ENCODE peak calls at places on chromosomes 7 and 10, in four cellular contexts. R is CD4-positive, CD25-positive, alpha-beta regulatory T cell; S is hepatic stellate cell; O is activated effector memory CD4-positive, alpha-beta T cell treated with Interleukin-2 at 50 U/mL for 16 hours. Y is an unnamed sample.
A peak's percentile ranks its signal among the peaks of the same experiment; 100 is the strongest.

GRCh38 chr10:102802920-102803534 is 34.2 kb downstream of the CYP17A1 start:
- DNase-seq in S (peak; percentile 85), O (no peak), R (no peak), Y (no peak)

GRCh38 chr10:28077889-28078288 is 79.0 kb upstream of the ODAD2 start:
- DNase-seq in O (no peak), R (no peak), S (no peak), Y (no peak)

GRCh38 chr10:6224781-6225180 is 22.0 kb downstream of the PFKFB3 start:
- DNase-seq in S (no peak), R (no peak), O (no peak), Y (no peak)

GRCh38 chr7:114941692-114942091 is 19.8 kb downstream of the MDFIC start:
- DNase-seq in S (no peak), R (no peak), O (no peak), Y (no peak)

GRCh38 chr7:93011351-93012294 is 106.2 kb downstream of the SAMD9 start:
- DNase-seq in R (no peak), S (peak; percentile 29), O (no peak), Y (no peak)

GRCh38 chr7:80387634-80388033 is 124.2 kb downstream of the GNAT3 start:
- DNase-seq in R (no peak), S (no peak), O (no peak), Y (no peak)

GRCh38 chr7:20539201-20539600 is 76.3 kb upstream of the ABCB5 start:
- DNase-seq in O (no peak), S (no peak), R (no peak), Y (no peak)

GRCh38 chr7:78510580-78511188 is 712.1 kb downstream of the PHTF2 start:
- DNase-seq in R (no peak), O (no peak), S (peak; percentile 12), Y (peak; percentile 13)

GRCh38 chr7:50653997-50654425 is 88.8 kb upstream of the DDC start:
- DNase-seq in O (no peak), S (no peak), R (no peak), Y (no peak)

GRCh38 chr7:106870983-106871410 is 5.9 kb downstream of the PIK3CG start:
- DNase-seq in S (no peak), R (no peak), O (no peak), Y (no peak)

GRCh38 chr7:27064169-27064568 is 31.6 kb downstream of the HOXA1 start:
- DNase-seq in R (no peak), S (no peak), O (no peak), Y (no peak)

GRCh38 chr7:44473295-44473694 is 17.2 kb downstream of the NUDCD3 start:
- DNase-seq in R (no peak), O (no peak), S (no peak), Y (no peak)

Y was measured in progenitor cell of endocrine pancreas.